ENCODE peak calls at places on chromosomes 12 and 14, in nine cellular contexts. J is fibroblast of lung; P is keratinocyte; A is mesendoderm; L is IMR-90; T is tibial nerve; O is right cardiac atrium; C is CD8-positive, alpha-beta T cell; W is GM23338. G is an unnamed sample. For H3K4me1, the result is how much of the 10 kb centered on the place peaks cover.

GRCh38 chr12:124764870-124765570 is 98.6 kb downstream of the SCARB1 start:
- DNase-seq in J (peak), T (peak), A (no peak), P (no peak), O (no peak), L (peak), C (no peak), W (no peak), G (no peak)

GRCh38 chr12:124130717-124131670 is 158.0 kb downstream of the ZNF664 start:
- DNase-seq in T (no peak), L (no peak), W (peak), C (no peak), J (no peak), A (peak), P (no peak), O (no peak), G (no peak)

GRCh38 chr12:116277393-116278258 is at the start of gene MED13L:
- DNase-seq in A (peak), J (peak), O (peak), T (peak), C (peak), P (no peak), W (peak), L (peak), G (peak)

GRCh38 chr12:40911676-40912075 is 219.4 kb downstream of the CNTN1 start:
- DNase-seq in O (no peak), P (peak), T (no peak), J (no peak), C (no peak), A (no peak), W (no peak), L (no peak), G (no peak)

GRCh38 chr14:93970589-93970966 is 5.8 kb downstream of the ASB2 start:
- DNase-seq in L (no peak), W (peak), T (no peak), J (no peak), A (no peak), O (no peak), C (peak), P (no peak), G (no peak)

GRCh38 chr12:109612975-109613502 is 39.4 kb downstream of the MVK start:
- DNase-seq in L (peak), W (peak), J (no peak), P (no peak), C (no peak), O (no peak), A (peak), T (no peak), G (no peak)

GRCh38 chr14:25049127-25049558 is 804 bp downstream of the STXBP6 start:
- DNase-seq in L (no peak), W (peak), T (no peak), J (peak), O (no peak), A (no peak), P (no peak), C (no peak), G (peak)

GRCh38 chr12:100986595-100987547 is 192.3 kb downstream of the ANO4 start:
- DNase-seq in A (peak), T (no peak), C (no peak), P (no peak), J (peak), O (no peak), W (peak), L (peak), G (no peak)

GRCh38 chr12:62758216-62758615 is 176.7 kb downstream of the PPM1H start:
- DNase-seq in A (no peak), C (no peak), O (no peak), L (peak), J (peak), W (no peak), T (no peak), P (no peak), G (no peak)

GRCh38 chr14:54220122-54220691 is 176.6 kb upstream of the CDKN3 start:
- DNase-seq in P (no peak), W (peak), O (peak), C (no peak), J (no peak), L (no peak), T (no peak), A (peak), G (peak)

GRCh38 chr12:40515041-40515825 is 177.0 kb upstream of the CNTN1 start:
- DNase-seq in O (no peak), J (peak), C (no peak), W (no peak), L (no peak), P (no peak), A (no peak), T (no peak), G (no peak)

DNA sequence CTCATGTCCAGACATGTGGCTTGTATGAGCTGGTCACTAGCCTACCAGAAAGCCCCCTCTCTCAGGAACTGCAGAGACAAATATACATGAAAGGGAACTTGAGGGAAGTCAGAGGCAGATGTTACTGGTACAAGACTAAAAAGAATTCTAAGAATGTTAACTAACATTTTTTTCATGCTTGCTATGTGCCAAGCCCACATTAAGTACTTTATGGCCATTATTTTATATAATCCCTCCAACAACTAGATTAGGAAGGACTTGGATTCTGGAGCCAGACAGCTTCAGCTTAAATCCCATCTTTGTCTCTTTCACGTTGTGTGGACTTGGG is 24.6 kb downstream of the TTC9 start:
- DNase-seq in W (no peak), L (no peak), J (peak), O (no peak), C (no peak), P (no peak), T (no peak), A (no peak), G (no peak)
- H3K4me1 ChIP-seq in W (under half), L (under half), J (under half), O (under half), C (half or more), P (under half), T (under half), A (under half), G (under half)

DNA sequence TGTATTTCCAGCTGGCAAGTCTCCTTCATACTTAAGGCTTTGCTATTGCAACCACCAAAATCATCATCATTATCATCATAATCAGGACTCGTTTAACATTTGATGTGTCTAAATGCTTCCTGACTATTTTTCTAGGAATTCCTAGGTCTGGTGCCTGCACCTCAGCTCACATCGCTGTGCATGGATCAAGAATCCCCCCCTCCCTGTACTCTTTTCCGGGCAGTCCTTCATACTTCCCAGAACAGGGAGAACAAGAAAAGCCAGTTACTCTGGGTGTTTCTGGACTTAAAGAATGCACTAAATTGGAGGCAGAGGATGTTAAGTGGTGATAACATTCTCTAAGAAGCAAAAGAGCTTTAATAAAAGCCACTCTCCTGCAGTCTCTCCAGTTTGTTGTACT is 9.4 kb downstream of the ERP27 start:
- DNase-seq in W (peak), P (no peak), A (peak), L (no peak), C (no peak), O (no peak), T (no peak), J (peak), G (no peak)
- H3K4me1 ChIP-seq in W (under half), P (under half), A (under half), L (under half), C (under half), O (under half), T (under half), J (under half), G (under half)

GRCh38 chr12:106132175-106133135 is 6.3 kb downstream of the NUAK1 start:
- DNase-seq in W (no peak), A (peak), C (no peak), L (no peak), T (no peak), J (no peak), P (no peak), O (no peak), G (no peak)
- H3K4me1 ChIP-seq in W (half or more), A (under half), C (under half), L (under half), T (under half), J (under half), P (half or more), O (under half), G (half or more)

GRCh38 chr12:122094735-122095561 is 16.4 kb downstream of the MLXIP start:
- DNase-seq in L (peak), P (no peak), A (no peak), C (no peak), O (no peak), J (no peak), W (no peak), T (no peak), G (no peak)

GRCh38 chr12:122096014-122096413 is 17.5 kb downstream of the MLXIP start:
- DNase-seq in L (no peak), P (no peak), C (no peak), T (no peak), O (no peak), A (no peak), J (no peak), W (no peak), G (no peak)

GRCh38 chr12:122094261-122094734 is 15.7 kb downstream of the MLXIP start:
- DNase-seq in T (no peak), A (no peak), J (no peak), W (no peak), L (no peak), P (no peak), O (no peak), C (no peak), G (no peak)

GRCh38 chr12:122097641-122098364 is 19.2 kb downstream of the MLXIP start:
- DNase-seq in J (peak), A (peak), T (no peak), P (no peak), O (peak), C (no peak), W (no peak), L (peak), G (no peak)

GRCh38 chr12:122096591-122097149 is 18.1 kb downstream of the MLXIP start:
- DNase-seq in O (no peak), J (peak), C (no peak), P (peak), A (no peak), L (peak), T (no peak), W (no peak), G (peak)
- H3K4me1 ChIP-seq in O (under half), J (under half), C (half or more), P (half or more), A (under half), L (under half), T (under half), W (under half), G (half or more)

DNA sequence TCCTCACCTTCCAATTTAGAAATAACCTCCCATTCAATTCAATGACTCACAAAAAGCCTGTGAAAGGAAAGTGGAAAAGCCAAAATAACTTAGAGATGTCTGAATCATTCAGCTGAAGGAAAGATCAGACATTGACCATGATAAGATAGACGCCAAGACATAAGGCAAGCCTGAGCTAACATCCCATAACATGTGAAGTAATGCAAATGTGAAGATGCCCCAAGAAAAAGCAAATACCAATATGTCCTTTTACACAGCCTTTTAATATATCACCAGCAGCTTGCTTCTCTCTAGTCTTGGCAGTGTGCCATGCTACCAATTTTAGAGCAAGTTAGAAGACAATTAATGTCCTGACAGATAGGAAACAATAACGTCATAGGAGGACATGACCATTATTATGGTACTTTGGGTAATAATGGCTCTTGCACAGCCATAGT is 2.4 kb upstream of the NUMB start:
- DNase-seq in W (no peak), P (no peak), C (no peak), J (peak), A (no peak), O (no peak), T (peak), L (peak), G (no peak)
- H3K4me1 ChIP-seq in W (under half), P (half or more), C (under half), J (under half), A (under half), O (under half), T (under half), L (under half), G (under half)

GRCh38 chr14:89881839-89882238 is 72.7 kb downstream of the EFCAB11 start:
- DNase-seq in L (no peak), A (no peak), T (no peak), O (no peak), W (no peak), J (no peak), P (no peak), C (no peak), G (no peak)
- H3K4me1 ChIP-seq in L (under half), A (under half), T (under half), O (under half), W (under half), J (under half), P (under half), C (under half), G (under half)

G was measured in psoas muscle.